ENCODE peak calls at places on chromosomes 6 and 20, in five cellular contexts. W, V, S, D and Q are unnamed samples.

GRCh38 chr6:160133441-160134336 is 12.1 kb downstream of the SLC22A1 start:
- DNase-seq in S (no peak), D (no peak), V (no peak), W (peak; percentile 65), Q (no peak)

GRCh38 chr6:133648576-133648975 is 240.3 kb upstream of the TCF21 start:
- DNase-seq in S (no peak), W (no peak), D (no peak), V (peak; percentile 38), Q (no peak)

GRCh38 chr6:86536121-86536520 is 401.2 kb upstream of the HTR1E start:
- DNase-seq in V (no peak), S (no peak), D (no peak), W (no peak), Q (no peak)

GRCh38 chr6:167141667-167142432 is 15.9 kb downstream of the GPR31 start:
- DNase-seq in W (peak; percentile 89), D (peak; percentile 30), S (no peak), V (no peak), Q (peak; percentile 36)

GRCh38 chr20:5779071-5779470 is 28.9 kb downstream of the SHLD1 start:
- DNase-seq in D (no peak), W (no peak), S (no peak), V (no peak), Q (no peak)

GRCh38 chr6:14088600-14089168 is 28.9 kb upstream of the CD83 start:
- DNase-seq in D (no peak), V (no peak), S (no peak), W (no peak), Q (no peak)

GRCh38 chr6:14810021-14810420 is 435.8 kb upstream of the JARID2 start:
- DNase-seq in V (no peak), W (no peak), S (no peak), D (no peak), Q (no peak)

GRCh38 chr6:149166747-149167146 is 150.8 kb upstream of the TAB2 start:
- DNase-seq in W (no peak), D (no peak), V (no peak), S (no peak), Q (no peak)

GRCh38 chr6:100376103-100376502 is 88.6 kb downstream of the SIM1 start:
- DNase-seq in S (no peak), W (peak; percentile 59), V (no peak), D (no peak), Q (no peak)

GRCh38 chr20:29298759-29299613 is 1958.5 kb upstream of the DEFB115 start:
- DNase-seq in V (no peak), W (no peak), S (no peak), D (no peak), Q (no peak)

GRCh38 chr6:44253307-44254101 is 3.8 kb downstream of the SLC35B2 start:
- DNase-seq in W (peak; percentile 89), D (no peak), V (no peak), S (peak; percentile 60), Q (peak; percentile 39)

GRCh38 chr20:47396762-47397476 is 40.4 kb upstream of the ZMYND8 start:
- DNase-seq in S (no peak), D (no peak), V (no peak), W (no peak), Q (no peak)

GRCh38 chr20:15799871-15800270 is 773.4 kb downstream of the KIF16B start:
- DNase-seq in S (peak; percentile 78), D (no peak), W (no peak), V (peak; percentile 0), Q (no peak)

GRCh38 chr20:60242836-60243520 is 284.8 kb downstream of the CDH26 start:
- DNase-seq in V (peak; percentile 35), D (no peak), W (no peak), S (no peak), Q (no peak)

GRCh38 chr20:25389858-25390537 is 637 bp downstream of the ABHD12 start:
- DNase-seq in W (peak; percentile 82), D (peak; percentile 56), S (peak; percentile 64), V (no peak), Q (peak; percentile 40)

GRCh38 chr6:29762051-29762450 is 38.8 kb downstream of the HLA-F start:
- DNase-seq in V (no peak), D (no peak), S (no peak), W (peak; percentile 28), Q (no peak)

GRCh38 chr6:108596947-108597346 is 36.2 kb downstream of the FOXO3 start:
- DNase-seq in D (no peak), S (no peak), V (no peak), W (no peak), Q (no peak)

GRCh38 chr6:42021847-42022754 is 28.2 kb upstream of the TAF8 start:
- DNase-seq in S (no peak), V (no peak), W (no peak), D (no peak), Q (no peak)

GRCh38 chr6:6362051-6362450 is 41.6 kb upstream of the F13A1 start:
- DNase-seq in D (no peak), W (no peak), V (no peak), S (no peak), Q (no peak)

GRCh38 chr20:46179811-46180326 is 61.8 kb downstream of the CD40 start:
- DNase-seq in S (no peak), V (no peak), D (no peak), W (no peak), Q (no peak)

GRCh38 chr6:150928882-150929281 is 63.4 kb downstream of the MTHFD1L start:
- DNase-seq in V (no peak), D (no peak), W (peak; percentile 70), S (no peak), Q (no peak)

GRCh38 chr20:23111307-23111943 is 25.3 kb upstream of the CD93 start:
- DNase-seq in S (no peak), W (no peak), V (no peak), D (no peak), Q (no peak)

GRCh38 chr6:26311385-26312095 is 53.5 kb upstream of the BTN3A2 start:
- DNase-seq in W (peak; percentile 82), S (peak; percentile 71), V (peak; percentile 73), D (no peak), Q (peak; percentile 64)

GRCh38 chr6:15642276-15642675 is 20.6 kb downstream of the DTNBP1 start:
- DNase-seq in W (peak; percentile 66), S (no peak), V (no peak), D (no peak), Q (no peak)

GRCh38 chr6:135187372-135187771 is 6.3 kb downstream of the MYB start:
- DNase-seq in D (no peak), S (no peak), W (no peak), V (no peak), Q (no peak)

GRCh38 chr20:53859684-53860083 is 210.7 kb downstream of the BCAS1 start:
- DNase-seq in V (no peak), W (no peak), S (no peak), D (no peak), Q (no peak)

GRCh38 chr6:24974182-24975171 is 38.7 kb upstream of the RIPOR2 start:
- DNase-seq in V (no peak), S (no peak), W (no peak), D (no peak), Q (no peak)

GRCh38 chr20:48819813-48820648 is 7.8 kb downstream of the PREX1 start:
- DNase-seq in S (no peak), D (no peak), V (no peak), W (no peak), Q (no peak)

GRCh38 chr6:23173231-23173630 is 603.9 kb downstream of the HDGFL1 start:
- DNase-seq in S (peak; percentile 4), D (no peak), V (peak; percentile 40), W (no peak), Q (no peak)

GRCh38 chr20:29750268-29750899 is 1507.1 kb upstream of the DEFB115 start:
- DNase-seq in D (no peak), S (no peak), V (no peak), W (peak; percentile 16), Q (no peak)

GRCh38 chr20:10793741-10794140 is 119.9 kb upstream of the JAG1 start:
- DNase-seq in V (no peak), S (no peak), D (no peak), W (peak; percentile 57), Q (no peak)

GRCh38 chr6:121879149-121879548 is 443.7 kb downstream of the GJA1 start:
- DNase-seq in S (peak; percentile 90), D (no peak), V (peak; percentile 93), W (no peak), Q (no peak)

GRCh38 chr6:85404497-85405174 is 45.2 kb upstream of the NT5E start:
- DNase-seq in W (no peak), S (peak; percentile 91), V (peak; percentile 95), D (no peak), Q (no peak)

GRCh38 chr20:25006431-25007167 is 14.0 kb upstream of the APMAP start:
- DNase-seq in W (peak; percentile 24), V (no peak), S (no peak), D (no peak), Q (no peak)

GRCh38 chr20:17612287-17612974 is 42.6 kb downstream of the DSTN start:
- DNase-seq in S (peak; percentile 70), W (peak; percentile 62), D (no peak), V (peak; percentile 50), Q (no peak)

GRCh38 chr20:9130407-9130995 is 61.6 kb downstream of the PLCB4 start:
- DNase-seq in D (no peak), S (peak; percentile 46), V (peak; percentile 44), W (no peak), Q (no peak)

GRCh38 chr20:31677553-31678260 is 40.0 kb downstream of the COX4I2 start:
- DNase-seq in W (no peak), V (no peak), S (no peak), D (no peak), Q (no peak)
- H3K9ac ChIP-seq in W (no peak overlapping the region), V (no peak overlapping the region), S (no peak overlapping the region), D (no peak overlapping the region), Q (peak overlapping the region; percentile 22)

DNA sequence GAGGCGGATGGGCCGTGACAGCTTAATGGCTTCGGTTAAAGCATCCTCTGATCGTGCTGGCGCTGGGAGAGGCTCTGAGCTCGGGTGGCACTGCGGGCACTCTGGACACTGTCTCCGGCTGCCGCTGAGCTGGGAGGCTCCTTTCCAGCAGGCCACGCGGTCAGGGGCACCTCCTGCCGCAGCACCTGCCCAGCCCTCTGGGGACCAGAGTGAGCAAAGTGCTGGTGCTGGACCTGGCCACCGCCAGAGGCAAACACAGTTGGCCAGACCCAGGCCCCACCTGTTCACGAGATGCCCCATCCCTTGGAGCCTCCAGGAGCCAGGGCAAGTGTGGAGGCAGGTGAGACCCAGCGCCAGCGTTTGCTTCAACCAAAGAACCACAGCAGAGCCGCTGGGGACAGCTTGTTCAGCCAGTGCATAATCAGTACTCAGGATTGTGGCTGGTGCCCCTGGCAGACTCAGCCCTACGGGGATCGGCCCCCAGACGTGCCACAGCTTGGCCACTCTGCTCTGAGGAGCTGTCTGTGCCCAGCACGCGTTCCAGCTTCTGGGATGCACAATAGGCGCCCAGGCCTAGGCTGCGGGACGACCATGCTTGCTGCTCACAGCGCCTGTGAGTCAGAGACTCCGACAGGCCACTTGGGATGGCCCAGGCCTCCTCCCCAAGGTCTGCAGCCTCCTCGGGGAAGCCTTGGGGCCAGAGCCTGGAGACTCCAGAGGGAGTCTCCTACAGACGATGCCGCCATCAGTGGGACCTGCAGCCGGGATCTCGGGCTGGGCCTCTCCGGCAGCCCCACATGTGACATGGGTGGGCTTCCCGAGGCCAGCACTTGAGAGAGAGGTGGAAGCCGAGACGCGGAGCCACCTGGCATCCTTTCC is 38.2 kb upstream of the SLCO4A1 start:
- DNase-seq in S (no peak), W (no peak), D (no peak), V (no peak), Q (no peak)
- H3K9ac ChIP-seq in S (no peak overlapping the region), W (no peak overlapping the region), D (no peak overlapping the region), V (no peak overlapping the region), Q (no peak overlapping the region)

GRCh38 chr6:139591075-139591474 is 216.6 kb upstream of the CITED2 start:
- DNase-seq in D (no peak), V (peak; percentile 63), S (no peak), W (no peak), Q (no peak)
- H3K9ac ChIP-seq in D (no peak overlapping the region), V (no peak overlapping the region), S (no peak overlapping the region), W (no peak overlapping the region), Q (no peak overlapping the region)

GRCh38 chr20:64223526-64224067 is 32.0 kb upstream of the PCMTD2 start:
- DNase-seq in S (peak; percentile 26), V (peak; percentile 46), D (peak; percentile 63), W (peak; percentile 94), Q (no peak)
- H3K9ac ChIP-seq in S (no peak overlapping the region), V (peak overlapping the region; percentile 8), D (peak overlapping the region; percentile 71), W (no peak overlapping the region), Q (no peak overlapping the region)